ENCODE peak calls at places on chromosomes 4 and X, in four cellular contexts. One of them, this sample, is unnamed.

GRCh38 chrX:33434256-33435092 is 223.1 kb upstream of the DMD start:
- DNase-seq in sigmoid colon: peak
- DNase-seq in GM23338: peak
- DNase-seq in breast epithelium: peak
- DNase-seq in this sample: peak

GRCh38 chrX:134949271-134949670 is 41.5 kb upstream of the SMIM10 start:
- DNase-seq in GM23338: no peak
- DNase-seq in breast epithelium: no peak
- DNase-seq in sigmoid colon: no peak
- DNase-seq in this sample: no peak

GRCh38 chr4:80694178-80694577 is 336.3 kb upstream of the BMP3 start:
- DNase-seq in GM23338: no peak
- DNase-seq in breast epithelium: no peak
- DNase-seq in sigmoid colon: no peak
- DNase-seq in this sample: no peak

GRCh38 chr4:173505924-173506779 is 23.9 kb downstream of the HAND2 start:
- DNase-seq in sigmoid colon: peak
- DNase-seq in GM23338: peak
- DNase-seq in breast epithelium: no peak
- DNase-seq in this sample: no peak

GRCh38 chr4:3673716-3674478 is 92.3 kb upstream of the ADRA2C start:
- DNase-seq in breast epithelium: no peak
- DNase-seq in sigmoid colon: peak
- DNase-seq in GM23338: no peak
- DNase-seq in this sample: no peak

GRCh38 chr4:71593306-71593705 is 190.6 kb downstream of the GC start:
- DNase-seq in sigmoid colon: no peak
- DNase-seq in breast epithelium: no peak
- DNase-seq in GM23338: peak
- DNase-seq in this sample: no peak

GRCh38 chrX:30888526-30889146 is 418 bp downstream of the TAB3 start:
- DNase-seq in GM23338: peak
- DNase-seq in sigmoid colon: peak
- DNase-seq in breast epithelium: no peak
- DNase-seq in this sample: peak

GRCh38 chrX:48802813-48803261 is 970 bp downstream of the HDAC6 start:
- DNase-seq in sigmoid colon: no peak
- DNase-seq in GM23338: no peak
- DNase-seq in breast epithelium: no peak
- DNase-seq in this sample: no peak

GRCh38 chrX:14029039-14029424 is 660 bp downstream of the GEMIN8 start:
- DNase-seq in breast epithelium: no peak
- DNase-seq in sigmoid colon: no peak
- DNase-seq in GM23338: no peak
- DNase-seq in this sample: no peak

GRCh38 chr4:38209654-38210053 is 249.5 kb downstream of the PTTG2 start:
- DNase-seq in GM23338: no peak
- DNase-seq in breast epithelium: no peak
- DNase-seq in sigmoid colon: no peak
- DNase-seq in this sample: no peak

GRCh38 chr4:156347412-156348075 is 393.9 kb upstream of the CTSO start:
- DNase-seq in GM23338: peak
- DNase-seq in breast epithelium: no peak
- DNase-seq in sigmoid colon: no peak
- DNase-seq in this sample: no peak

GRCh38 chr4:152385551-152385950 is 150.3 kb downstream of the FBXW7 start:
- DNase-seq in sigmoid colon: no peak
- DNase-seq in GM23338: peak
- DNase-seq in breast epithelium: no peak
- DNase-seq in this sample: no peak

GRCh38 chr4:37693450-37694190 is 7.4 kb upstream of the RELL1 start:
- DNase-seq in GM23338: no peak
- DNase-seq in sigmoid colon: no peak
- DNase-seq in breast epithelium: no peak
- DNase-seq in this sample: no peak

GRCh38 chr4:159455675-159456235 is 352.9 kb downstream of the RAPGEF2 start:
- DNase-seq in breast epithelium: no peak
- DNase-seq in sigmoid colon: no peak
- DNase-seq in GM23338: peak
- DNase-seq in this sample: no peak

GRCh38 chr4:119841361-119841760 is 212.8 kb upstream of the PDE5A start:
- DNase-seq in GM23338: no peak
- DNase-seq in sigmoid colon: no peak
- DNase-seq in breast epithelium: no peak
- DNase-seq in this sample: no peak

GRCh38 chr4:24477919-24478318 is 106.4 kb downstream of the DHX15 start:
- DNase-seq in breast epithelium: no peak
- DNase-seq in GM23338: peak
- DNase-seq in sigmoid colon: peak
- DNase-seq in this sample: no peak

GRCh38 chrX:45229348-45229747 is 28.7 kb upstream of the DIPK2B start:
- DNase-seq in sigmoid colon: no peak
- DNase-seq in GM23338: no peak
- DNase-seq in breast epithelium: no peak
- DNase-seq in this sample: no peak

GRCh38 chrX:29229802-29230201 is 642.6 kb downstream of the IL1RAPL1 start:
- DNase-seq in sigmoid colon: no peak
- DNase-seq in GM23338: no peak
- DNase-seq in breast epithelium: no peak
- DNase-seq in this sample: no peak

GRCh38 chr4:11223261-11223660 is 205.4 kb downstream of the HS3ST1 start:
- DNase-seq in sigmoid colon: no peak
- DNase-seq in GM23338: peak
- DNase-seq in breast epithelium: no peak
- DNase-seq in this sample: no peak

GRCh38 chrX:50475208-50475607 is 4.6 kb upstream of the DGKK start:
- DNase-seq in sigmoid colon: no peak
- DNase-seq in GM23338: no peak
- DNase-seq in breast epithelium: no peak
- DNase-seq in this sample: no peak

GRCh38 chr4:94516067-94516466 is 64.3 kb downstream of the PDLIM5 start:
- DNase-seq in breast epithelium: no peak
- DNase-seq in GM23338: no peak
- DNase-seq in sigmoid colon: no peak
- DNase-seq in this sample: no peak

GRCh38 chr4:143391895-143392294 is 55.2 kb downstream of the GAB1 start:
- DNase-seq in breast epithelium: no peak
- DNase-seq in sigmoid colon: no peak
- DNase-seq in GM23338: no peak
- DNase-seq in this sample: no peak

GRCh38 chr4:110631582-110632505 is 9.0 kb upstream of the PITX2 start:
- DNase-seq in GM23338: peak
- DNase-seq in sigmoid colon: peak
- DNase-seq in breast epithelium: no peak
- DNase-seq in this sample: no peak

GRCh38 chr4:81085291-81085690 is 54.8 kb downstream of the BMP3 start:
- DNase-seq in sigmoid colon: no peak
- DNase-seq in GM23338: no peak
- DNase-seq in breast epithelium: no peak
- DNase-seq in this sample: no peak

GRCh38 chr4:8862800-8863758 is 8.6 kb downstream of the HMX1 start:
- DNase-seq in GM23338: peak
- DNase-seq in sigmoid colon: no peak
- DNase-seq in breast epithelium: no peak
- DNase-seq in this sample: no peak

GRCh38 chr4:112895785-112896184 is 153.7 kb upstream of the ANK2 start:
- DNase-seq in breast epithelium: no peak
- DNase-seq in sigmoid colon: no peak
- DNase-seq in GM23338: peak
- DNase-seq in this sample: no peak

GRCh38 chr4:94410678-94411206 is 41.0 kb upstream of the PDLIM5 start:
- DNase-seq in breast epithelium: no peak
- DNase-seq in sigmoid colon: peak
- DNase-seq in GM23338: no peak
- DNase-seq in this sample: no peak

GRCh38 chr4:114599231-114600065 is 841 bp downstream of the UGT8 start:
- DNase-seq in breast epithelium: no peak
- DNase-seq in GM23338: peak
- DNase-seq in sigmoid colon: no peak
- DNase-seq in this sample: no peak

GRCh38 chrX:142251665-142252064 is 46.6 kb upstream of the MAGEC2 start:
- DNase-seq in sigmoid colon: no peak
- DNase-seq in GM23338: no peak
- DNase-seq in breast epithelium: no peak
- DNase-seq in this sample: no peak

GRCh38 chr4:73573794-73574528 is 46.3 kb downstream of the RASSF6 start:
- DNase-seq in breast epithelium: peak
- DNase-seq in GM23338: peak
- DNase-seq in sigmoid colon: peak
- DNase-seq in this sample: no peak

GRCh38 chr4:130099159-130099558 is 1003.2 kb downstream of the C4orf33 start:
- DNase-seq in breast epithelium: no peak
- DNase-seq in GM23338: no peak
- DNase-seq in sigmoid colon: no peak
- DNase-seq in this sample: no peak

GRCh38 chr4:138927065-138927464 is 88.5 kb upstream of the NOCT start:
- DNase-seq in GM23338: no peak
- DNase-seq in sigmoid colon: no peak
- DNase-seq in breast epithelium: no peak
- DNase-seq in this sample: no peak

GRCh38 chr4:140176735-140177134 is 22.8 kb upstream of the MAML3 start:
- DNase-seq in GM23338: no peak
- DNase-seq in breast epithelium: no peak
- DNase-seq in sigmoid colon: no peak
- DNase-seq in this sample: no peak

GRCh38 chr4:155660436-155660835 is 6.2 kb upstream of the GUCY1A1 start:
- DNase-seq in breast epithelium: no peak
- DNase-seq in GM23338: no peak
- DNase-seq in sigmoid colon: no peak
- DNase-seq in this sample: no peak

GRCh38 chrX:40088299-40088625 is 9.5 kb downstream of the BCOR start:
- DNase-seq in sigmoid colon: no peak
- DNase-seq in breast epithelium: no peak
- DNase-seq in GM23338: peak
- DNase-seq in this sample: no peak

DNA sequence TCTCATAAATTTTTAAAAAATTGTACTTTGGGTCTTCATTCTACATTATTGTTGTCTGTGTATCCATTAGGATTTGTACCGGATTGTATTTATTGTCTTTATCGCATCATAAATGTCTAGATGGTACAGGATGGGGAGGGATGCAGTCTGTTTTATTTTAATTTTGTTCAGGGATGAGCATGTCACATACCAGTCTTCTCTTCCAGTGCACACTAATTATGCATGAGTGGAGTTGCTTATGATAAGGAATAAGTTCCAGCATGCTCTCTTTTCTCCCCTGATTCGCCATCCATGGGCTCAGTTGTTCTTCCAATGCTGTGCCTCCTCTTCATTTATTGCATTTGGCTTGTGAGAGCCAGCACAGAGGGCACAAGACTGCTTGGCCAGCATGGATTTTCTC is 54.3 kb downstream of the PPEF1 start:
- DNase-seq in GM23338: no peak
- DNase-seq in breast epithelium: no peak
- DNase-seq in sigmoid colon: no peak
- DNase-seq in this sample: no peak
- H3K27ac ChIP-seq in GM23338: no peak
- H3K27ac ChIP-seq in breast epithelium: no peak
- H3K27ac ChIP-seq in sigmoid colon: no peak
- H3K27ac ChIP-seq in this sample: no peak

GRCh38 chr4:79050521-79050880 is 111.3 kb upstream of the PAQR3 start:
- DNase-seq in sigmoid colon: no peak
- DNase-seq in breast epithelium: no peak
- DNase-seq in GM23338: no peak
- DNase-seq in this sample: no peak
- TF ChIP-seq CTCF in sigmoid colon: no peak
- TF ChIP-seq CTCF in breast epithelium: no peak
- TF ChIP-seq CTCF in GM23338: no peak
- TF ChIP-seq CTCF in this sample: no peak

GRCh38 chr4:184356366-184356765 is 118.0 kb downstream of the IRF2 start:
- DNase-seq in GM23338: no peak
- DNase-seq in sigmoid colon: no peak
- DNase-seq in breast epithelium: no peak
- DNase-seq in this sample: no peak

GRCh38 chr4:184357164-184357563 is 117.2 kb downstream of the IRF2 start:
- DNase-seq in GM23338: no peak
- DNase-seq in breast epithelium: no peak
- DNase-seq in sigmoid colon: no peak
- DNase-seq in this sample: no peak

GRCh38 chr4:184352891-184353290 is 121.5 kb downstream of the IRF2 start:
- DNase-seq in breast epithelium: no peak
- DNase-seq in sigmoid colon: no peak
- DNase-seq in GM23338: no peak
- DNase-seq in this sample: no peak

GRCh38 chr4:184355857-184356256 is 118.5 kb downstream of the IRF2 start:
- DNase-seq in breast epithelium: no peak
- DNase-seq in GM23338: no peak
- DNase-seq in sigmoid colon: no peak
- DNase-seq in this sample: no peak

GRCh38 chr4:184355111-184355604 is 119.2 kb downstream of the IRF2 start:
- DNase-seq in breast epithelium: no peak
- DNase-seq in GM23338: no peak
- DNase-seq in sigmoid colon: no peak
- DNase-seq in this sample: no peak
- H3K27ac ChIP-seq in breast epithelium: peak
- H3K27ac ChIP-seq in GM23338: no peak
- H3K27ac ChIP-seq in sigmoid colon: peak
- H3K27ac ChIP-seq in this sample: no peak

GRCh38 chr4:121126449-121127006 is 37.6 kb downstream of the TNIP3 start:
- DNase-seq in GM23338: peak
- DNase-seq in breast epithelium: no peak
- DNase-seq in sigmoid colon: no peak
- DNase-seq in this sample: no peak
- TF ChIP-seq CTCF in GM23338: no peak
- TF ChIP-seq CTCF in breast epithelium: no peak
- TF ChIP-seq CTCF in sigmoid colon: no peak
- TF ChIP-seq CTCF in this sample: no peak

GRCh38 chr4:55355555-55355954 is 9.5 kb downstream of the SRD5A3 start:
- DNase-seq in sigmoid colon: no peak
- DNase-seq in GM23338: no peak
- DNase-seq in breast epithelium: no peak
- DNase-seq in this sample: no peak

GRCh38 chr4:55359397-55359916 is 13.4 kb downstream of the SRD5A3 start:
- DNase-seq in GM23338: no peak
- DNase-seq in breast epithelium: no peak
- DNase-seq in sigmoid colon: peak
- DNase-seq in this sample: no peak

GRCh38 chr4:55358668-55359067 is 12.6 kb downstream of the SRD5A3 start:
- DNase-seq in breast epithelium: no peak
- DNase-seq in sigmoid colon: no peak
- DNase-seq in GM23338: no peak
- DNase-seq in this sample: no peak

GRCh38 chr4:55356991-55357461 is 11.0 kb downstream of the SRD5A3 start:
- DNase-seq in GM23338: no peak
- DNase-seq in sigmoid colon: no peak
- DNase-seq in breast epithelium: no peak
- DNase-seq in this sample: no peak

GRCh38 chr4:55358246-55358645 is 12.2 kb downstream of the SRD5A3 start:
- DNase-seq in sigmoid colon: no peak
- DNase-seq in breast epithelium: no peak
- DNase-seq in GM23338: no peak
- DNase-seq in this sample: no peak
- H3K27ac ChIP-seq in sigmoid colon: peak
- H3K27ac ChIP-seq in breast epithelium: peak
- H3K27ac ChIP-seq in GM23338: no peak
- H3K27ac ChIP-seq in this sample: no peak